ENCODE peak calls at places on chromosomes 11 and 22, in four cellular contexts. U is K562, X is IMR-90, C is GM12878. B is an unnamed sample.

GRCh38 chr11:10797561-10797960 is 11.2 kb downstream of the EIF4G2 start:
- DNase-seq in C (no peak), U (no peak), X (no peak), B (no peak)

GRCh38 chr11:68692115-68692514 is 7.8 kb downstream of the GAL start:
- DNase-seq in C (no peak), U (no peak), X (no peak), B (no peak)

GRCh38 chr22:37173709-37174108 is 14.3 kb downstream of the C1QTNF6 start:
- DNase-seq in X (no peak), C (no peak), U (no peak), B (no peak)

GRCh38 chr11:128351168-128351567 is 236.2 kb downstream of the ETS1 start:
- DNase-seq in U (no peak), X (no peak), C (no peak), B (no peak)

GRCh38 chr11:122193457-122193856 is 77.4 kb upstream of the BLID start:
- DNase-seq in U (no peak), C (no peak), X (no peak), B (no peak)

GRCh38 chr11:130452171-130452570 is 3.7 kb downstream of the ADAMTS15 start:
- DNase-seq in C (no peak), U (no peak), X (no peak), B (no peak)

GRCh38 chr11:90704510-90704909 is 481.7 kb upstream of the CHORDC1 start:
- DNase-seq in U (no peak), C (no peak), X (no peak), B (no peak)

GRCh38 chr11:1782831-1783724 is 19.4 kb upstream of the CTSD start:
- DNase-seq in X (peak), C (no peak), U (peak), B (no peak)

GRCh38 chr11:80843266-80843974 is 1402.6 kb upstream of the TENM4 start:
- DNase-seq in U (no peak), C (peak), X (no peak), B (no peak)

GRCh38 chr11:36377759-36378553 is 81.9 kb downstream of the PRR5L start:
- DNase-seq in C (no peak), U (no peak), X (no peak), B (no peak)
- TF ChIP-seq POLR2A in C (no peak), U (no peak), X (no peak), B (no peak)

DNA sequence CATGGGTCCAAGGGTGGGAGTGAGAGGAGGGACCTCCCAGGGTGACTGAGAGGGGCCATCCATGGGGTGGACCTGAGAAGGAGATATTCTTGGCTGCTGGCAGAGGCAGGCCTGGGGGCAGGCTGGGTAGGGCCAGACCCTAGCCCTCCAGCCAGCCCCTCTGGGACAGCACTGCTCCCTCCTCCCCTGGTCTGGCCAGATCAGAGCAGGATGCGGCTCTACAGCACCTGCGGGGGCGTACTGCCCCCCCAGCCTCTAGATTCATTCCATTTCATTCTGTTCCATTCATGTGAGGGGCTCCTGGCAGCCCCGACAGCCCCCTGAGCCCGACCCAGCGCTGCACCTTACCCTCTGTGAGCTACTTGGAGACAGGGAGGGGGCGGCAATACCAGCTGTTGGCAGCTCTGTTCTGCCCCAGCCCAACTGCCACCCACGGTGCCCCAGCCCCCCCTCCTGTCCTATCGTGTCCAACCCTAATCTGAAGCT is 34.3 kb upstream of the MYRF start:
- DNase-seq in U (no peak), X (no peak), C (no peak), B (no peak)
- TF ChIP-seq FOS in U (no peak), X (no peak), C (no peak), B (no peak)

GRCh38 chr11:33875621-33876294 is 16.1 kb downstream of the LMO2 start:
- DNase-seq in X (no peak), C (no peak), U (no peak), B (no peak)
- TF ChIP-seq POLR2A in X (no peak), C (no peak), U (no peak), B (no peak)

GRCh38 chr22:27718186-27719032 is 83.1 kb downstream of the MN1 start:
- DNase-seq in X (peak), U (peak), C (no peak), B (peak)
- TF ChIP-seq FOS in X (peak), U (peak), C (no peak), B (peak)

GRCh38 chr22:20108757-20109230 is 7.1 kb upstream of the RANBP1 start:
- DNase-seq in U (no peak), C (no peak), X (no peak), B (no peak)

GRCh38 chr22:20106849-20107237 is 9.1 kb upstream of the RANBP1 start:
- DNase-seq in X (no peak), U (no peak), C (no peak), B (no peak)

GRCh38 chr22:20107471-20107901 is 8.4 kb upstream of the RANBP1 start:
- DNase-seq in X (no peak), U (no peak), C (no peak), B (no peak)

GRCh38 chr22:20109411-20110358 is 6.2 kb upstream of the RANBP1 start:
- DNase-seq in U (no peak), C (no peak), X (no peak), B (no peak)

GRCh38 chr22:20107951-20108756 is 7.8 kb upstream of the RANBP1 start:
- DNase-seq in X (no peak), U (no peak), C (no peak), B (no peak)
- TF ChIP-seq POLR2A in X (no peak), U (peak), C (no peak), B (no peak)

GRCh38 chr11:118086913-118087768 is at the start of gene SMIM35:
- DNase-seq in U (no peak), X (no peak), C (no peak), B (no peak)
- TF ChIP-seq FOS in U (no peak), X (no peak), C (no peak), B (no peak)